ENCODE peak calls at places on chromosomes 5 and 9, in ten cellular contexts. One of them, this sample, is unnamed.

GRCh38 chr5:61450880-61451279 is 118.8 kb downstream of the ZSWIM6 start:
- DNase-seq in activated T-cell treated with anti-CD3 and anti-CD28 coated beads, Interleukin-2, amount 50 U/mL, for 72 hours: no peak
- DNase-seq in NCI-H1105 treated with DMSO at 0.1 percent for 48 hours: peak; percentile 56
- DNase-seq in dorsolateral prefrontal cortex: no peak
- DNase-seq in AG10803: peak; percentile 87
- DNase-seq in cardiac muscle cell: peak; percentile 63
- DNase-seq in effector memory CD8-positive, alpha-beta T cell: no peak
- DNase-seq in T-helper 9 cell: no peak
- DNase-seq in central memory CD4-positive, alpha-beta T cell: no peak
- DNase-seq in progenitor cell of endocrine pancreas: no peak
- DNase-seq in this sample: no peak

GRCh38 chr5:137856201-137856600 is 11.5 kb upstream of the MYOT start:
- DNase-seq in cardiac muscle cell: no peak
- DNase-seq in activated T-cell treated with anti-CD3 and anti-CD28 coated beads, Interleukin-2, amount 50 U/mL, for 72 hours: no peak
- DNase-seq in progenitor cell of endocrine pancreas: no peak
- DNase-seq in central memory CD4-positive, alpha-beta T cell: no peak
- DNase-seq in NCI-H1105 treated with DMSO at 0.1 percent for 48 hours: no peak
- DNase-seq in effector memory CD8-positive, alpha-beta T cell: no peak
- DNase-seq in T-helper 9 cell: no peak
- DNase-seq in AG10803: no peak
- DNase-seq in dorsolateral prefrontal cortex: no peak
- DNase-seq in this sample: no peak

GRCh38 chr9:137429974-137430722 is 7.0 kb downstream of the NOXA1 start:
- DNase-seq in dorsolateral prefrontal cortex: no peak
- DNase-seq in T-helper 9 cell: no peak
- DNase-seq in cardiac muscle cell: no peak
- DNase-seq in progenitor cell of endocrine pancreas: no peak
- DNase-seq in activated T-cell treated with anti-CD3 and anti-CD28 coated beads, Interleukin-2, amount 50 U/mL, for 72 hours: no peak
- DNase-seq in effector memory CD8-positive, alpha-beta T cell: no peak
- DNase-seq in NCI-H1105 treated with DMSO at 0.1 percent for 48 hours: peak; percentile 54
- DNase-seq in AG10803: no peak
- DNase-seq in central memory CD4-positive, alpha-beta T cell: no peak
- DNase-seq in this sample: no peak

GRCh38 chr5:160181965-160182622 is 47.2 kb upstream of the FABP6 start:
- DNase-seq in T-helper 9 cell: no peak
- DNase-seq in effector memory CD8-positive, alpha-beta T cell: no peak
- DNase-seq in dorsolateral prefrontal cortex: no peak
- DNase-seq in cardiac muscle cell: no peak
- DNase-seq in progenitor cell of endocrine pancreas: no peak
- DNase-seq in NCI-H1105 treated with DMSO at 0.1 percent for 48 hours: no peak
- DNase-seq in activated T-cell treated with anti-CD3 and anti-CD28 coated beads, Interleukin-2, amount 50 U/mL, for 72 hours: no peak
- DNase-seq in central memory CD4-positive, alpha-beta T cell: no peak
- DNase-seq in AG10803: no peak
- DNase-seq in this sample: no peak

GRCh38 chr5:142192296-142192695 is 83.7 kb downstream of the NDFIP1 start:
- DNase-seq in central memory CD4-positive, alpha-beta T cell: no peak
- DNase-seq in cardiac muscle cell: no peak
- DNase-seq in AG10803: no peak
- DNase-seq in NCI-H1105 treated with DMSO at 0.1 percent for 48 hours: no peak
- DNase-seq in activated T-cell treated with anti-CD3 and anti-CD28 coated beads, Interleukin-2, amount 50 U/mL, for 72 hours: no peak
- DNase-seq in effector memory CD8-positive, alpha-beta T cell: no peak
- DNase-seq in dorsolateral prefrontal cortex: no peak
- DNase-seq in progenitor cell of endocrine pancreas: no peak
- DNase-seq in T-helper 9 cell: no peak
- DNase-seq in this sample: no peak

GRCh38 chr9:110668528-110669167 is at the start of gene MUSK:
- DNase-seq in central memory CD4-positive, alpha-beta T cell: no peak
- DNase-seq in effector memory CD8-positive, alpha-beta T cell: no peak
- DNase-seq in NCI-H1105 treated with DMSO at 0.1 percent for 48 hours: no peak
- DNase-seq in T-helper 9 cell: no peak
- DNase-seq in AG10803: no peak
- DNase-seq in dorsolateral prefrontal cortex: no peak
- DNase-seq in cardiac muscle cell: no peak
- DNase-seq in progenitor cell of endocrine pancreas: no peak
- DNase-seq in activated T-cell treated with anti-CD3 and anti-CD28 coated beads, Interleukin-2, amount 50 U/mL, for 72 hours: no peak
- DNase-seq in this sample: no peak

GRCh38 chr9:129609486-129610192 is 11.3 kb downstream of the C9orf50 start:
- DNase-seq in central memory CD4-positive, alpha-beta T cell: peak; percentile 76
- DNase-seq in progenitor cell of endocrine pancreas: no peak
- DNase-seq in activated T-cell treated with anti-CD3 and anti-CD28 coated beads, Interleukin-2, amount 50 U/mL, for 72 hours: peak; percentile 54
- DNase-seq in cardiac muscle cell: peak; percentile 65
- DNase-seq in dorsolateral prefrontal cortex: no peak
- DNase-seq in effector memory CD8-positive, alpha-beta T cell: peak; percentile 75
- DNase-seq in AG10803: peak; percentile 71
- DNase-seq in NCI-H1105 treated with DMSO at 0.1 percent for 48 hours: no peak
- DNase-seq in T-helper 9 cell: peak; percentile 59
- DNase-seq in this sample: no peak

GRCh38 chr5:168192120-168192519 is 99.3 kb upstream of the WWC1 start:
- DNase-seq in T-helper 9 cell: no peak
- DNase-seq in dorsolateral prefrontal cortex: no peak
- DNase-seq in progenitor cell of endocrine pancreas: no peak
- DNase-seq in NCI-H1105 treated with DMSO at 0.1 percent for 48 hours: no peak
- DNase-seq in cardiac muscle cell: no peak
- DNase-seq in activated T-cell treated with anti-CD3 and anti-CD28 coated beads, Interleukin-2, amount 50 U/mL, for 72 hours: no peak
- DNase-seq in AG10803: no peak
- DNase-seq in effector memory CD8-positive, alpha-beta T cell: no peak
- DNase-seq in central memory CD4-positive, alpha-beta T cell: no peak
- DNase-seq in this sample: no peak

GRCh38 chr9:129569506-129570449 is 51.1 kb downstream of the C9orf50 start:
- DNase-seq in cardiac muscle cell: peak; percentile 47
- DNase-seq in NCI-H1105 treated with DMSO at 0.1 percent for 48 hours: no peak
- DNase-seq in progenitor cell of endocrine pancreas: no peak
- DNase-seq in dorsolateral prefrontal cortex: no peak
- DNase-seq in T-helper 9 cell: no peak
- DNase-seq in AG10803: peak; percentile 44
- DNase-seq in effector memory CD8-positive, alpha-beta T cell: no peak
- DNase-seq in activated T-cell treated with anti-CD3 and anti-CD28 coated beads, Interleukin-2, amount 50 U/mL, for 72 hours: peak; percentile 35
- DNase-seq in central memory CD4-positive, alpha-beta T cell: no peak
- DNase-seq in this sample: no peak

GRCh38 chr9:121945281-121945680 is 147.8 kb downstream of the TTLL11 start:
- DNase-seq in progenitor cell of endocrine pancreas: no peak
- DNase-seq in AG10803: no peak
- DNase-seq in T-helper 9 cell: no peak
- DNase-seq in central memory CD4-positive, alpha-beta T cell: no peak
- DNase-seq in activated T-cell treated with anti-CD3 and anti-CD28 coated beads, Interleukin-2, amount 50 U/mL, for 72 hours: no peak
- DNase-seq in cardiac muscle cell: no peak
- DNase-seq in effector memory CD8-positive, alpha-beta T cell: no peak
- DNase-seq in dorsolateral prefrontal cortex: no peak
- DNase-seq in NCI-H1105 treated with DMSO at 0.1 percent for 48 hours: no peak
- DNase-seq in this sample: no peak

GRCh38 chr5:58263291-58263690 is 196.6 kb downstream of the PLK2 start:
- DNase-seq in activated T-cell treated with anti-CD3 and anti-CD28 coated beads, Interleukin-2, amount 50 U/mL, for 72 hours: no peak
- DNase-seq in central memory CD4-positive, alpha-beta T cell: no peak
- DNase-seq in AG10803: no peak
- DNase-seq in T-helper 9 cell: no peak
- DNase-seq in cardiac muscle cell: no peak
- DNase-seq in NCI-H1105 treated with DMSO at 0.1 percent for 48 hours: no peak
- DNase-seq in dorsolateral prefrontal cortex: no peak
- DNase-seq in effector memory CD8-positive, alpha-beta T cell: no peak
- DNase-seq in progenitor cell of endocrine pancreas: no peak
- DNase-seq in this sample: no peak

GRCh38 chr5:179281688-179282087 is 63.6 kb downstream of the ADAMTS2 start:
- DNase-seq in activated T-cell treated with anti-CD3 and anti-CD28 coated beads, Interleukin-2, amount 50 U/mL, for 72 hours: no peak
- DNase-seq in dorsolateral prefrontal cortex: no peak
- DNase-seq in T-helper 9 cell: no peak
- DNase-seq in progenitor cell of endocrine pancreas: no peak
- DNase-seq in NCI-H1105 treated with DMSO at 0.1 percent for 48 hours: no peak
- DNase-seq in cardiac muscle cell: no peak
- DNase-seq in effector memory CD8-positive, alpha-beta T cell: no peak
- DNase-seq in AG10803: no peak
- DNase-seq in central memory CD4-positive, alpha-beta T cell: no peak
- DNase-seq in this sample: no peak

GRCh38 chr5:137660349-137660817 is 75.5 kb downstream of the KLHL3 start:
- DNase-seq in NCI-H1105 treated with DMSO at 0.1 percent for 48 hours: peak; percentile 56
- DNase-seq in dorsolateral prefrontal cortex: peak; percentile 72
- DNase-seq in progenitor cell of endocrine pancreas: peak; percentile 53
- DNase-seq in cardiac muscle cell: peak; percentile 86
- DNase-seq in T-helper 9 cell: peak; percentile 56
- DNase-seq in central memory CD4-positive, alpha-beta T cell: peak; percentile 60
- DNase-seq in activated T-cell treated with anti-CD3 and anti-CD28 coated beads, Interleukin-2, amount 50 U/mL, for 72 hours: peak; percentile 74
- DNase-seq in AG10803: peak; percentile 73
- DNase-seq in effector memory CD8-positive, alpha-beta T cell: peak; percentile 62
- DNase-seq in this sample: peak; percentile 55

GRCh38 chr9:14383815-14384214 is 69.9 kb upstream of the NFIB start:
- DNase-seq in T-helper 9 cell: no peak
- DNase-seq in effector memory CD8-positive, alpha-beta T cell: no peak
- DNase-seq in dorsolateral prefrontal cortex: no peak
- DNase-seq in NCI-H1105 treated with DMSO at 0.1 percent for 48 hours: no peak
- DNase-seq in central memory CD4-positive, alpha-beta T cell: no peak
- DNase-seq in progenitor cell of endocrine pancreas: no peak
- DNase-seq in activated T-cell treated with anti-CD3 and anti-CD28 coated beads, Interleukin-2, amount 50 U/mL, for 72 hours: no peak
- DNase-seq in AG10803: no peak
- DNase-seq in cardiac muscle cell: no peak
- DNase-seq in this sample: no peak

GRCh38 chr5:157511656-157512644 is 51.9 kb downstream of the NIPAL4 start:
- DNase-seq in central memory CD4-positive, alpha-beta T cell: no peak
- DNase-seq in T-helper 9 cell: peak; percentile 6
- DNase-seq in cardiac muscle cell: peak; percentile 98
- DNase-seq in NCI-H1105 treated with DMSO at 0.1 percent for 48 hours: no peak
- DNase-seq in AG10803: peak; percentile 98
- DNase-seq in progenitor cell of endocrine pancreas: no peak
- DNase-seq in dorsolateral prefrontal cortex: peak; percentile 69
- DNase-seq in effector memory CD8-positive, alpha-beta T cell: no peak
- DNase-seq in activated T-cell treated with anti-CD3 and anti-CD28 coated beads, Interleukin-2, amount 50 U/mL, for 72 hours: peak; percentile 44
- DNase-seq in this sample: peak; percentile 88

This sample was measured in breast epithelium.